ENCODE peak calls at places on chromosome 18, in nine cellular contexts. D is colonic mucosa; M is stimulated activated CD4-positive, alpha-beta T cell treated with anti-CD3 and anti-CD28 coated beads, Interleukin-2, amount 100 ng/mL, for 48 hours; I is GM12865; Q is M059J; X is stimulated activated CD8-positive, alpha-beta memory T cell treated with anti-CD3 and anti-CD28 coated beads, Interleukin-2, amount 100 ng/mL, for 1 hour; N is astrocyte; P is progenitor cell of endocrine pancreas; R is fibroblast of lung. U is an unnamed sample.

GRCh38 chr18:4060427-4061281 is 394.5 kb downstream of the DLGAP1 start:
- DNase-seq in D (no peak), M (no peak), I (no peak), Q (peak; percentile 0), X (no peak), N (no peak), P (no peak), R (no peak), U (no peak)

GRCh38 chr18:79739440-79739778 is 58.3 kb upstream of the KCNG2 start:
- DNase-seq in D (no peak), M (no peak), I (no peak), Q (no peak), X (no peak), N (no peak), P (no peak), R (no peak), U (no peak)

GRCh38 chr18:77101410-77102245 is 31.0 kb downstream of the MBP start:
- DNase-seq in D (peak; percentile 69), M (peak; percentile 43), I (peak; percentile 79), Q (peak; percentile 99), X (no peak), N (peak; percentile 97), P (no peak), R (peak; percentile 98), U (no peak)

GRCh38 chr18:9101730-9102390 is 639 bp upstream of the NDUFV2 start:
- DNase-seq in D (peak; percentile 29), M (no peak), I (peak; percentile 59), Q (peak; percentile 66), X (no peak), N (peak; percentile 68), P (no peak), R (peak; percentile 76), U (no peak)

GRCh38 chr18:79926715-79927596 is 24.5 kb downstream of the SLC66A2 start:
- DNase-seq in D (no peak), M (no peak), I (no peak), Q (no peak), X (no peak), N (no peak), P (no peak), R (no peak), U (no peak)

GRCh38 chr18:58257461-58257860 is 213.4 kb downstream of the NEDD4L start:
- DNase-seq in D (no peak), M (no peak), I (peak; percentile 18), Q (peak; percentile 70), X (no peak), N (peak; percentile 52), P (no peak), R (peak; percentile 67), U (no peak)

GRCh38 chr18:25141796-25142365 is 210.1 kb downstream of the ZNF521 start:
- DNase-seq in D (no peak), M (no peak), I (no peak), Q (no peak), X (no peak), N (no peak), P (no peak), R (no peak), U (no peak)

GRCh38 chr18:9147440-9148238 is 11.1 kb downstream of the ANKRD12 start:
- DNase-seq in D (peak; percentile 43), M (no peak), I (peak; percentile 85), Q (peak; percentile 69), X (no peak), N (peak; percentile 54), P (no peak), R (peak; percentile 65), U (no peak)

GRCh38 chr18:62242955-62243354 is 55.9 kb downstream of the RELCH start:
- DNase-seq in D (no peak), M (no peak), I (no peak), Q (no peak), X (no peak), N (no peak), P (no peak), R (no peak), U (no peak)

GRCh38 chr18:595068-595467 is 1.7 kb upstream of the CLUL1 start:
- DNase-seq in D (no peak), M (no peak), I (no peak), Q (no peak), X (no peak), N (no peak), P (no peak), R (no peak), U (no peak)

GRCh38 chr18:28287146-28287545 is 110.2 kb upstream of the CDH2 start:
- DNase-seq in D (no peak), M (no peak), I (no peak), Q (no peak), X (no peak), N (no peak), P (no peak), R (no peak), U (peak; percentile 71)

GRCh38 chr18:42196651-42197050 is 241.6 kb downstream of the PIK3C3 start:
- DNase-seq in D (no peak), M (no peak), I (no peak), Q (peak; percentile 68), X (no peak), N (peak; percentile 65), P (no peak), R (peak; percentile 75), U (no peak)

GRCh38 chr18:10949655-10950054 is 199.7 kb downstream of the PIEZO2 start:
- DNase-seq in D (no peak), M (no peak), I (peak; percentile 61), Q (peak; percentile 31), X (no peak), N (no peak), P (no peak), R (no peak), U (no peak)

GRCh38 chr18:70422061-70422965 is 133.5 kb downstream of the SOCS6 start:
- DNase-seq in D (peak; percentile 75), M (no peak), I (no peak), Q (peak; percentile 99), X (no peak), N (peak; percentile 96), P (no peak), R (peak; percentile 98), U (no peak)

GRCh38 chr18:26086959-26087358 is 3.5 kb downstream of the SS18 start:
- DNase-seq in D (no peak), M (no peak), I (peak; percentile 14), Q (no peak), X (no peak), N (no peak), P (no peak), R (no peak), U (no peak)

GRCh38 chr18:57427429-57428181 is 7.6 kb upstream of the ONECUT2 start:
- DNase-seq in D (no peak), M (no peak), I (no peak), Q (no peak), X (no peak), N (no peak), P (no peak), R (no peak), U (no peak)

GRCh38 chr18:80250740-80251364 is 3.5 kb upstream of the PARD6G start:
- DNase-seq in D (no peak), M (no peak), I (no peak), Q (no peak), X (no peak), N (no peak), P (no peak), R (no peak), U (no peak)

GRCh38 chr18:9092665-9093064 is 9.8 kb upstream of the NDUFV2 start:
- DNase-seq in D (peak; percentile 32), M (no peak), I (no peak), Q (peak; percentile 6), X (no peak), N (no peak), P (no peak), R (no peak), U (no peak)

GRCh38 chr18:34911081-34911480 is 130.1 kb upstream of the MAPRE2 start:
- DNase-seq in D (no peak), M (no peak), I (no peak), Q (no peak), X (no peak), N (peak; percentile 42), P (no peak), R (peak; percentile 50), U (no peak)

GRCh38 chr18:75041586-75041985 is 167.4 kb downstream of the PTGR3 start:
- DNase-seq in D (no peak), M (no peak), I (peak; percentile 16), Q (peak; percentile 20), X (no peak), N (peak; percentile 9), P (no peak), R (peak; percentile 18), U (peak; percentile 9)

GRCh38 chr18:4454548-4455112 is 477 bp downstream of the DLGAP1 start:
- DNase-seq in D (no peak), M (no peak), I (no peak), Q (no peak), X (no peak), N (no peak), P (peak; percentile 32), R (no peak), U (no peak)

GRCh38 chr18:49340446-49340845 is 120.0 kb downstream of the DYM start:
- DNase-seq in D (no peak), M (no peak), I (no peak), Q (peak; percentile 47), X (no peak), N (peak; percentile 91), P (no peak), R (peak; percentile 93), U (no peak)

GRCh38 chr18:58230438-58231179 is 186.6 kb downstream of the NEDD4L start:
- DNase-seq in D (peak; percentile 58), M (no peak), I (peak; percentile 51), Q (peak; percentile 94), X (no peak), N (no peak), P (no peak), R (peak; percentile 51), U (no peak)

GRCh38 chr18:33951031-33951430 is 273.7 kb downstream of the NOL4 start:
- DNase-seq in D (no peak), M (no peak), I (no peak), Q (no peak), X (no peak), N (peak; percentile 71), P (no peak), R (peak; percentile 79), U (no peak)

GRCh38 chr18:7164610-7165009 is 47.0 kb upstream of the LAMA1 start:
- DNase-seq in D (no peak), M (no peak), I (no peak), Q (no peak), X (no peak), N (no peak), P (no peak), R (no peak), U (no peak)

GRCh38 chr18:37175727-37176126 is 346.8 kb downstream of the KIAA1328 start:
- DNase-seq in D (no peak), M (no peak), I (no peak), Q (no peak), X (no peak), N (no peak), P (no peak), R (no peak), U (peak; percentile 37)

GRCh38 chr18:10131783-10132381 is 218.1 kb downstream of the VAPA start:
- DNase-seq in D (no peak), M (no peak), I (no peak), Q (no peak), X (no peak), N (no peak), P (peak; percentile 21), R (peak; percentile 23), U (no peak)

GRCh38 chr18:13620206-13620672 is 106.1 kb downstream of the FAM210A start:
- DNase-seq in D (no peak), M (no peak), I (no peak), Q (no peak), X (no peak), N (no peak), P (no peak), R (no peak), U (no peak)

GRCh38 chr18:8760984-8761383 is 55.6 kb downstream of the MTCL1 start:
- DNase-seq in D (no peak), M (no peak), I (no peak), Q (no peak), X (no peak), N (no peak), P (no peak), R (no peak), U (no peak)

GRCh38 chr18:42801706-42802105 is 313.8 kb downstream of the RIT2 start:
- DNase-seq in D (no peak), M (no peak), I (no peak), Q (peak; percentile 38), X (no peak), N (peak; percentile 54), P (no peak), R (peak; percentile 59), U (no peak)

GRCh38 chr18:48545690-48546365 is 7.0 kb downstream of the CTIF start:
- DNase-seq in D (no peak), M (no peak), I (no peak), Q (peak; percentile 79), X (no peak), N (peak; percentile 74), P (no peak), R (peak; percentile 85), U (no peak)

U was measured in iPS DF 6.9.